ENCODE peak calls at places on chromosomes 3 and 15, in five cellular contexts. A is sigmoid colon, R is H9, I is iPS-NIHi11, Y is GM18507. K is an unnamed sample.

GRCh38 chr3:28751864-28752263 is 403.2 kb upstream of the AZI2 start:
- DNase-seq in A (no peak), Y (no peak), R (no peak), I (no peak), K (no peak)

GRCh38 chr3:134608957-134609525 is 41.8 kb downstream of the KY start:
- DNase-seq in R (no peak), Y (no peak), I (no peak), A (no peak), K (no peak)

GRCh38 chr3:142987707-142988106 is 13.7 kb upstream of the U2SURP start:
- DNase-seq in I (no peak), Y (no peak), R (no peak), A (no peak), K (no peak)

GRCh38 chr3:90180543-90180942 is 1073.1 kb downstream of the EPHA3 start:
- DNase-seq in I (no peak), Y (no peak), A (no peak), R (no peak), K (no peak)

GRCh38 chr15:92820233-92821021 is 79.7 kb upstream of the CHD2 start:
- DNase-seq in Y (peak), R (peak), I (peak), A (peak), K (peak)

GRCh38 chr3:55522077-55522476 is 35.0 kb upstream of the WNT5A start:
- DNase-seq in I (peak), R (no peak), A (no peak), Y (no peak), K (no peak)

GRCh38 chr3:37864904-37865303 is 3.2 kb downstream of the CTDSPL start:
- DNase-seq in I (no peak), Y (no peak), A (no peak), R (no peak), K (no peak)

GRCh38 chr3:149532463-149533180 is 58.1 kb downstream of the TM4SF4 start:
- DNase-seq in I (no peak), Y (peak), A (no peak), R (no peak), K (no peak)

GRCh38 chr15:65902373-65902772 is 33.1 kb downstream of the RAB11A start:
- DNase-seq in I (peak), A (peak), R (peak), Y (no peak), K (no peak)

GRCh38 chr3:8851703-8852102 is 82.3 kb upstream of the OXTR start:
- DNase-seq in R (no peak), A (no peak), I (no peak), Y (no peak), K (no peak)

GRCh38 chr3:128094295-128095151 is 29.1 kb downstream of the RUVBL1 start:
- DNase-seq in R (no peak), I (no peak), A (no peak), Y (no peak), K (no peak)

GRCh38 chr3:24683511-24684384 is 189.1 kb upstream of the THRB start:
- DNase-seq in I (no peak), R (no peak), Y (no peak), A (no peak), K (no peak)

GRCh38 chr3:13081603-13082360 is 8.6 kb upstream of the IQSEC1 start:
- DNase-seq in A (no peak), Y (no peak), R (no peak), I (no peak), K (no peak)

GRCh38 chr3:128011140-128011539 is 41.1 kb upstream of the SEC61A1 start:
- DNase-seq in I (peak), R (peak), Y (no peak), A (no peak), K (no peak)

GRCh38 chr3:18008706-18009363 is 266.4 kb upstream of the TBC1D5 start:
- DNase-seq in R (no peak), Y (no peak), A (no peak), I (no peak), K (no peak)

GRCh38 chr3:177452487-177452886 is 255.2 kb upstream of the TBL1XR1 start:
- DNase-seq in I (no peak), A (no peak), Y (no peak), R (no peak), K (no peak)

GRCh38 chr15:29124581-29125381 is 144.8 kb downstream of the NSMCE3 start:
- DNase-seq in I (peak), Y (no peak), R (no peak), A (peak), K (no peak)

GRCh38 chr15:69064649-69065048 is 50.2 kb downstream of the NOX5 start:
- DNase-seq in Y (no peak), I (no peak), A (peak), R (peak), K (no peak)

GRCh38 chr3:171511450-171511849 is 51.2 kb upstream of the TNIK start:
- DNase-seq in A (no peak), R (no peak), I (no peak), Y (no peak), K (no peak)

GRCh38 chr3:81289676-81290075 is 471.8 kb downstream of the GBE1 start:
- DNase-seq in A (no peak), R (no peak), I (no peak), Y (no peak), K (no peak)

GRCh38 chr15:94196536-94196935 is 34.8 kb upstream of the MCTP2 start:
- DNase-seq in Y (no peak), R (no peak), A (no peak), I (no peak), K (no peak)

GRCh38 chr3:50525987-50526386 is 22.6 kb upstream of the CACNA2D2 start:
- DNase-seq in R (peak), A (no peak), I (peak), Y (peak), K (no peak)

GRCh38 chr15:63071288-63071909 is 28.9 kb downstream of the TPM1 start:
- DNase-seq in R (no peak), I (no peak), A (no peak), Y (no peak), K (no peak)

GRCh38 chr3:15528881-15529537 is 7.5 kb upstream of the COLQ start:
- DNase-seq in A (no peak), R (no peak), Y (no peak), I (no peak), K (no peak)